ENCODE peak calls at places on chromosomes 11 and 22, in nine cellular contexts. S is Panc1, X is spleen, Z is adrenal gland, Q is prostate gland, W is DND-41, G is fibroblast of lung, I is transverse colon, B is iPS DF 6.9. H is an unnamed sample.

GRCh38 chr11:117837070-117837776 is 12.7 kb upstream of the FXYD2 start:
- DNase-seq in S (no peak), W (peak; percentile 26), B (no peak), G (no peak), I (peak; percentile 6), Q (no peak), Z (peak; percentile 10), X (peak; percentile 51), H (no peak)

GRCh38 chr11:10455637-10456487 is 798 bp downstream of the AMPD3 start:
- DNase-seq in G (peak; percentile 85), Z (peak; percentile 88), W (peak; percentile 90), S (no peak), I (peak; percentile 75), X (peak; percentile 93), Q (peak; percentile 66), B (no peak), H (peak; percentile 89)

GRCh38 chr22:40083794-40084193 is 89.0 kb downstream of the FAM83F start:
- DNase-seq in B (no peak), I (no peak), X (no peak), Z (no peak), W (no peak), G (no peak), Q (no peak), S (no peak), H (no peak)

GRCh38 chr11:118152552-118153471 is at the start of gene SCN4B:
- DNase-seq in S (no peak), Q (peak; percentile 71), X (no peak), B (no peak), G (peak; percentile 65), I (peak; percentile 53), Z (peak; percentile 33), W (peak; percentile 37), H (peak; percentile 62)

GRCh38 chr11:70517996-70518907 is 119.9 kb downstream of the CTTN start:
- DNase-seq in W (no peak), G (peak; percentile 96), Q (no peak), I (no peak), X (peak; percentile 56), S (peak; percentile 32), B (no peak), Z (no peak), H (peak; percentile 89)

GRCh38 chr11:23473782-23474181 is 613.5 kb upstream of the CCDC179 start:
- DNase-seq in W (no peak), X (no peak), Q (no peak), B (no peak), I (no peak), Z (no peak), S (no peak), G (peak; percentile 40), H (no peak)

GRCh38 chr22:28282346-28282745 is 363.3 kb upstream of the PITPNB start:
- DNase-seq in Q (no peak), X (no peak), S (no peak), I (no peak), G (peak; percentile 63), Z (no peak), W (no peak), B (no peak), H (no peak)

GRCh38 chr22:50444663-50445062 is 30.2 kb downstream of the SBF1 start:
- DNase-seq in W (no peak), B (no peak), Z (peak; percentile 90), Q (no peak), X (no peak), G (peak; percentile 77), S (no peak), I (peak; percentile 62), H (peak; percentile 75)

GRCh38 chr22:47063606-47064005 is 301.2 kb downstream of the TBC1D22A start:
- DNase-seq in Z (no peak), S (no peak), Q (no peak), X (peak; percentile 42), B (no peak), G (no peak), I (peak; percentile 4), W (no peak), H (no peak)

GRCh38 chr22:36764641-36765040 is 11.3 kb downstream of the IFT27 start:
- DNase-seq in B (no peak), S (no peak), X (peak; percentile 19), W (no peak), Q (no peak), I (no peak), G (no peak), Z (no peak), H (no peak)

GRCh38 chr22:50146440-50147228 is 23.9 kb upstream of the PANX2 start:
- DNase-seq in B (no peak), Z (peak; percentile 74), X (no peak), W (no peak), G (peak; percentile 58), S (no peak), Q (no peak), I (peak; percentile 58), H (peak; percentile 63)

GRCh38 chr11:680476-680875 is 14.5 kb downstream of the DEAF1 start:
- DNase-seq in Q (no peak), I (no peak), Z (peak; percentile 83), S (no peak), W (no peak), B (no peak), G (no peak), X (peak; percentile 84), H (no peak)

GRCh38 chr11:686451-687243 is 8.4 kb downstream of the DEAF1 start:
- DNase-seq in G (no peak), S (no peak), W (no peak), I (no peak), B (no peak), Q (no peak), X (no peak), Z (no peak), H (no peak)

GRCh38 chr11:679271-680207 is 15.5 kb downstream of the DEAF1 start:
- DNase-seq in B (no peak), X (no peak), I (no peak), Z (no peak), W (no peak), G (no peak), S (no peak), Q (no peak), H (no peak)

GRCh38 chr11:678297-678696 is 16.7 kb downstream of the DEAF1 start:
- DNase-seq in B (no peak), Q (no peak), G (no peak), Z (no peak), X (no peak), S (no peak), W (no peak), I (no peak), H (no peak)

GRCh38 chr11:680970-681369 is 14.1 kb downstream of the DEAF1 start:
- DNase-seq in I (no peak), Q (no peak), S (no peak), X (no peak), B (no peak), Z (no peak), G (no peak), W (no peak), H (no peak)
- H3K36me3 ChIP-seq in I (peaks cover 19% of the 10 kb centered on the region), Q (no peaks in the 10 kb centered on the region), S (peaks cover 12% of the 10 kb centered on the region), X (peaks cover 43% of the 10 kb centered on the region), B (peaks cover 18% of the 10 kb centered on the region), Z (no peaks in the 10 kb centered on the region), G (peaks cover 13% of the 10 kb centered on the region), W (peaks cover 80% of the 10 kb centered on the region), H (peaks cover 63% of the 10 kb centered on the region)

DNA sequence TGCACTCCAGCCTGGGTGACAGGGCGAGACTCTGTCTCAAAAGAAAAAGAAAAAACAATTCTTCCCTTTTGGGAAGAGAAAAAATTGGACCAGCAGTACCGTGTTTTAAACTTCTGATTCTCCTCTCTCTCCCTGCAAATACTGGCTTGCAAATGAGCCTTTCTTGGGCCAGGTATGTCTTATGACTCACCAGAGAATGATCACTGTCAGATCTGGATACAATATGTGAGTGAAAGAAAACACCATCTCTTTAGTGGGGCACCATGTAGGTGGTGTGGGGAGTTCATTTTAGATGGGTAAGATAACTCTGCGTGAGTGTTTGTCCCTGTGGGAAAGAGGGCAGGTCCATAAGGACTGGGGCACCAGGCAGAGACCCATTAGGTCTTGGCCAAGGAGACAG is 2.4 kb upstream of the SCGB2A2 start:
- DNase-seq in I (no peak), W (no peak), X (no peak), G (no peak), Q (no peak), S (no peak), Z (no peak), B (no peak), H (no peak)
- H3K27me3 ChIP-seq in I (peaks cover 18% of the 10 kb centered on the region), W (peaks cover 5% of the 10 kb centered on the region), X (no peaks in the 10 kb centered on the region), G (no peaks in the 10 kb centered on the region), Q (no peaks in the 10 kb centered on the region), S (no peaks in the 10 kb centered on the region), Z (peaks cover 4% of the 10 kb centered on the region), B (no peaks in the 10 kb centered on the region), H (peaks cover 2% of the 10 kb centered on the region)

GRCh38 chr22:17773606-17774205 is 563 bp downstream of the BID start:
- DNase-seq in W (peak; percentile 74), G (peak; percentile 35), S (no peak), Z (no peak), X (peak; percentile 93), B (no peak), I (peak; percentile 66), Q (no peak), H (peak; percentile 41)

GRCh38 chr22:17774206-17774927 is at the start of gene BID:
- DNase-seq in B (no peak), Q (no peak), S (no peak), I (peak; percentile 75), W (peak; percentile 55), Z (no peak), G (peak; percentile 30), X (peak; percentile 96), H (peak; percentile 53)

GRCh38 chr22:17772963-17773605 is 1.2 kb downstream of the BID start:
- DNase-seq in X (peak; percentile 82), G (peak; percentile 62), B (no peak), Q (no peak), W (no peak), Z (no peak), S (no peak), I (no peak), H (no peak)

GRCh38 chr22:17770180-17771077 is 3.8 kb downstream of the BID start:
- DNase-seq in I (no peak), X (peak; percentile 75), W (no peak), G (no peak), Z (no peak), Q (no peak), S (no peak), B (no peak), H (no peak)

GRCh38 chr22:17772249-17772962 is 1.9 kb downstream of the BID start:
- DNase-seq in B (no peak), I (no peak), S (no peak), Z (no peak), X (peak; percentile 83), Q (no peak), G (peak; percentile 44), W (no peak), H (peak; percentile 33)
- H3K4me3 ChIP-seq in B (no peak overlapping the region), I (no peak overlapping the region), S (peak overlapping the region; percentile 66), Z (no peak overlapping the region), X (peak overlapping the region; percentile 95), Q (no peak overlapping the region), G (peak overlapping the region; percentile 61), W (peak overlapping the region; percentile 88), H (no peak overlapping the region)

GRCh38 chr11:7651140-7651551 is 22.2 kb downstream of the CYB5R2 start:
- DNase-seq in Q (no peak), G (no peak), W (no peak), Z (no peak), S (no peak), B (no peak), I (no peak), X (no peak), H (no peak)
- H3K36me3 ChIP-seq in Q (peaks cover 2% of the 10 kb centered on the region), G (no peaks in the 10 kb centered on the region), W (no peaks in the 10 kb centered on the region), Z (no peaks in the 10 kb centered on the region), S (no peaks in the 10 kb centered on the region), B (peaks cover 5% of the 10 kb centered on the region), I (peaks cover 28% of the 10 kb centered on the region), X (peaks cover 55% of the 10 kb centered on the region), H (no peaks in the 10 kb centered on the region)

H was measured in MG63.